ENCODE peak calls at places on chromosomes 2 and 18, in seven cellular contexts. E is MM.1S; I is NCI-H510A treated with DMSO at 0.1 percent for 48 hours; O is CD8-positive, alpha-beta T cell; S is PC-9; Y is mammary epithelial cell; V is IMR-90. G is an unnamed sample.

GRCh38 chr2:138271467-138271866 is 230.1 kb upstream of the SPOPL start:
- DNase-seq in O (no peak), V (no peak), E (no peak), S (no peak), Y (no peak), I (no peak), G (no peak)

GRCh38 chr2:165011199-165011598 is 55.9 kb upstream of the SLC38A11 start:
- DNase-seq in V (no peak), E (no peak), S (no peak), I (no peak), Y (peak), O (no peak), G (peak)

GRCh38 chr2:121897335-121897970 is 142.0 kb downstream of the TSN start:
- DNase-seq in I (peak), E (peak), V (peak), O (no peak), S (no peak), Y (peak), G (peak)

GRCh38 chr18:12366379-12366778 is 10.6 kb downstream of the AFG3L2 start:
- DNase-seq in E (no peak), Y (no peak), I (no peak), S (no peak), O (no peak), V (no peak), G (no peak)

GRCh38 chr2:45256173-45256866 is 247.1 kb upstream of the SIX2 start:
- DNase-seq in S (no peak), I (no peak), V (no peak), O (no peak), Y (no peak), E (no peak), G (no peak)

GRCh38 chr2:157246212-157247067 is 11.1 kb upstream of the GALNT5 start:
- DNase-seq in E (no peak), I (no peak), S (peak), Y (peak), V (peak), O (no peak), G (peak)

GRCh38 chr2:98518106-98518505 is 73.4 kb downstream of the INPP4A start:
- DNase-seq in E (peak), O (peak), S (no peak), Y (no peak), I (no peak), V (no peak), G (peak)

GRCh38 chr18:58105206-58105907 is 61.3 kb downstream of the NEDD4L start:
- DNase-seq in E (no peak), I (no peak), S (no peak), Y (no peak), O (no peak), V (peak), G (no peak)

GRCh38 chr2:66170681-66171234 is 264.2 kb upstream of the MEIS1 start:
- DNase-seq in V (peak), S (no peak), O (no peak), Y (peak), E (no peak), I (no peak), G (peak)

GRCh38 chr2:26462511-26463251 is 15.2 kb downstream of the OTOF start:
- DNase-seq in I (peak), Y (peak), E (no peak), O (no peak), V (peak), S (peak), G (peak)

GRCh38 chr2:54558188-54558975 is 102.3 kb downstream of the SPTBN1 start:
- DNase-seq in S (peak), V (peak), Y (peak), O (peak), E (peak), I (peak), G (peak)

GRCh38 chr2:216661639-216662375 is 28.6 kb downstream of the IGFBP2 start:
- DNase-seq in Y (no peak), I (no peak), O (no peak), E (no peak), S (no peak), V (no peak), G (no peak)

GRCh38 chr2:24024018-24024417 is 14.1 kb downstream of the MFSD2B start:
- DNase-seq in I (no peak), S (no peak), E (no peak), Y (no peak), V (peak), O (no peak), G (no peak)

GRCh38 chr2:188132385-188132784 is 159.3 kb upstream of the GULP1 start:
- DNase-seq in O (no peak), E (no peak), I (no peak), V (no peak), Y (no peak), S (no peak), G (no peak)

G was measured in epithelial cell of esophagus.